ENCODE peak calls at places on chromosomes 5 and 9, in eight cellular contexts. A, V, D, C, W, O, Y and H are unnamed samples.

GRCh38 chr5:15612915-15613635 is 113.1 kb downstream of the FBXL7 start:
- DNase-seq in A (no peak), V (no peak), D (no peak), C (no peak), W (no peak), O (no peak), Y (no peak), H (no peak)

GRCh38 chr5:82386576-82386975 is 108.4 kb upstream of the RPS23 start:
- DNase-seq in A (no peak), V (no peak), D (no peak), C (no peak), W (no peak), O (no peak), Y (peak; percentile 86), H (no peak)

GRCh38 chr5:60586307-60586901 is 113.6 kb downstream of the DEPDC1B start:
- DNase-seq in A (no peak), V (no peak), D (no peak), C (no peak), W (no peak), O (no peak), Y (no peak), H (no peak)

GRCh38 chr9:97889941-97890557 is 32.3 kb downstream of the TRMO start:
- DNase-seq in A (no peak), V (peak; percentile 71), D (peak; percentile 70), C (no peak), W (no peak), O (peak; percentile 36), Y (no peak), H (no peak)

GRCh38 chr5:1437452-1437851 is 7.8 kb downstream of the SLC6A3 start:
- DNase-seq in A (no peak), V (no peak), D (peak; percentile 64), C (no peak), W (peak; percentile 50), O (no peak), Y (peak; percentile 27), H (no peak)

GRCh38 chr9:10961883-10962282 is 349.1 kb upstream of the PTPRD start:
- DNase-seq in A (no peak), V (no peak), D (no peak), C (no peak), W (no peak), O (no peak), Y (no peak), H (no peak)

GRCh38 chr5:36724429-36725332 is 118.3 kb downstream of the SLC1A3 start:
- DNase-seq in A (peak; percentile 28), V (no peak), D (peak; percentile 53), C (no peak), W (no peak), O (peak; percentile 34), Y (no peak), H (no peak)

GRCh38 chr5:125050926-125051325 is 304.5 kb upstream of the ZNF608 start:
- DNase-seq in A (no peak), V (no peak), D (no peak), C (no peak), W (no peak), O (no peak), Y (no peak), H (no peak)

GRCh38 chr9:89544280-89544664 is 46.4 kb upstream of the SEMA4D start:
- DNase-seq in A (no peak), V (no peak), D (no peak), C (no peak), W (peak; percentile 33), O (no peak), Y (no peak), H (no peak)

GRCh38 chr9:69816775-69817174 is 3.8 kb upstream of the CFAP95 start:
- DNase-seq in A (no peak), V (no peak), D (no peak), C (no peak), W (no peak), O (no peak), Y (no peak), H (no peak)

GRCh38 chr5:124773291-124774001 is 27.0 kb upstream of the ZNF608 start:
- DNase-seq in A (no peak), V (no peak), D (no peak), C (peak; percentile 64), W (no peak), O (no peak), Y (no peak), H (no peak)

GRCh38 chr5:109299557-109299956 is 110.2 kb downstream of the PJA2 start:
- DNase-seq in A (no peak), V (no peak), D (no peak), C (no peak), W (no peak), O (no peak), Y (no peak), H (no peak)